ENCODE peak calls at places on chromosomes 1 and 21, in five cellular contexts. One of them, this sample, is unnamed.
A peak's percentile ranks its signal among the peaks of the same experiment; 100 is the strongest.

GRCh38 chr1:203888807-203889251 is 27.4 kb downstream of the SNRPE start:
- DNase-seq in kidney: no peak
- DNase-seq in uterus: no peak
- DNase-seq in NT2/D1: no peak
- DNase-seq in heart right ventricle: no peak
- DNase-seq in this sample: peak; percentile 77

GRCh38 chr1:80656011-80656627 is 1144.6 kb upstream of the ADGRL2 start:
- DNase-seq in NT2/D1: peak; percentile 39
- DNase-seq in kidney: no peak
- DNase-seq in heart right ventricle: no peak
- DNase-seq in uterus: no peak
- DNase-seq in this sample: peak; percentile 49

GRCh38 chr21:27954806-27955205 is 987.9 kb upstream of the ADAMTS5 start:
- DNase-seq in heart right ventricle: no peak
- DNase-seq in kidney: no peak
- DNase-seq in uterus: no peak
- DNase-seq in NT2/D1: peak; percentile 2
- DNase-seq in this sample: no peak

GRCh38 chr1:10704383-10704882 is 92.0 kb downstream of the CASZ1 start:
- DNase-seq in uterus: no peak
- DNase-seq in heart right ventricle: no peak
- DNase-seq in NT2/D1: no peak
- DNase-seq in kidney: peak; percentile 87
- DNase-seq in this sample: peak; percentile 67

GRCh38 chr1:246035060-246035531 is 472.0 kb downstream of the SMYD3 start:
- DNase-seq in kidney: no peak
- DNase-seq in heart right ventricle: no peak
- DNase-seq in uterus: no peak
- DNase-seq in NT2/D1: no peak
- DNase-seq in this sample: no peak

GRCh38 chr1:109971559-109971958 is 13.0 kb upstream of the AHCYL1 start:
- DNase-seq in uterus: no peak
- DNase-seq in NT2/D1: no peak
- DNase-seq in kidney: no peak
- DNase-seq in heart right ventricle: no peak
- DNase-seq in this sample: no peak

GRCh38 chr1:184379111-184379752 is 7.6 kb upstream of the C1orf21 start:
- DNase-seq in kidney: no peak
- DNase-seq in heart right ventricle: no peak
- DNase-seq in uterus: no peak
- DNase-seq in NT2/D1: peak; percentile 30
- DNase-seq in this sample: peak; percentile 10

GRCh38 chr1:170560681-170561285 is 28.8 kb downstream of the GORAB start:
- DNase-seq in heart right ventricle: no peak
- DNase-seq in uterus: no peak
- DNase-seq in NT2/D1: no peak
- DNase-seq in kidney: no peak
- DNase-seq in this sample: no peak

GRCh38 chr21:34186119-34186719 is 112.8 kb downstream of the MRPS6 start:
- DNase-seq in uterus: no peak
- DNase-seq in heart right ventricle: no peak
- DNase-seq in NT2/D1: no peak
- DNase-seq in kidney: no peak
- DNase-seq in this sample: no peak

GRCh38 chr1:57067863-57068262 is 102.0 kb upstream of the C8B start:
- DNase-seq in NT2/D1: no peak
- DNase-seq in kidney: no peak
- DNase-seq in heart right ventricle: peak; percentile 37
- DNase-seq in uterus: no peak
- DNase-seq in this sample: peak; percentile 10

GRCh38 chr1:236394905-236395779 is 1.1 kb downstream of the EDARADD start:
- DNase-seq in NT2/D1: peak; percentile 25
- DNase-seq in kidney: peak; percentile 81
- DNase-seq in heart right ventricle: no peak
- DNase-seq in uterus: no peak
- DNase-seq in this sample: peak; percentile 34

GRCh38 chr1:236397173-236397759 is 3.2 kb downstream of the EDARADD start:
- DNase-seq in uterus: no peak
- DNase-seq in heart right ventricle: no peak
- DNase-seq in NT2/D1: no peak
- DNase-seq in kidney: no peak
- DNase-seq in this sample: no peak

GRCh38 chr1:236398538-236398937 is 4.5 kb downstream of the EDARADD start:
- DNase-seq in uterus: no peak
- DNase-seq in heart right ventricle: no peak
- DNase-seq in NT2/D1: no peak
- DNase-seq in kidney: no peak
- DNase-seq in this sample: no peak

GRCh38 chr1:236395780-236396664 is 1.9 kb downstream of the EDARADD start:
- DNase-seq in NT2/D1: no peak
- DNase-seq in heart right ventricle: no peak
- DNase-seq in kidney: no peak
- DNase-seq in uterus: no peak
- DNase-seq in this sample: no peak

DNA sequence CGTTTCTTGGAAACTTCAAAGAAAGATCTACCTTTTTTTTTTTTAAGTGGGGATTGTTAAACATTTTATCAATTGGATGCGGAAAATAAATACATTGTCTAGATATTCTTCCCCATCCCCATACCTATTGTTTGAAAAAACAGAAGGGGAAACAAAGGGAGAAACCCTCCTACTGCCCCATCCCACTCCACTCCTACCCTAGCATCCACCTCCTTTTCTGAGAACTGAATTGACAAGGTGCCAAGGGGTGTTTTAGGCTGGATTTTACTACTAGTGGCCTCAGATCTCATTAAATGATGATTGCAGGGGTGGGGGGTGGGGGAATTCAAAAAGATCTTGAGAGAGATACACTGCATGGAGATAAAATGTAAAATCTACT is 2.6 kb downstream of the EDARADD start:
- DNase-seq in uterus: no peak
- DNase-seq in kidney: no peak
- DNase-seq in heart right ventricle: no peak
- DNase-seq in NT2/D1: no peak
- DNase-seq in this sample: no peak
- H3K4me3 ChIP-seq in uterus: no peak overlapping the region
- H3K4me3 ChIP-seq in kidney: no peak overlapping the region
- H3K4me3 ChIP-seq in heart right ventricle: no peak overlapping the region
- H3K4me3 ChIP-seq in NT2/D1: no peak overlapping the region
- H3K4me3 ChIP-seq in this sample: no peak overlapping the region

GRCh38 chr21:45939521-45940045 is 42.0 kb upstream of the COL6A1 start:
- DNase-seq in kidney: no peak
- DNase-seq in uterus: no peak
- DNase-seq in NT2/D1: no peak
- DNase-seq in heart right ventricle: no peak
- DNase-seq in this sample: no peak

GRCh38 chr21:45940091-45940490 is 41.5 kb upstream of the COL6A1 start:
- DNase-seq in uterus: no peak
- DNase-seq in kidney: no peak
- DNase-seq in NT2/D1: no peak
- DNase-seq in heart right ventricle: no peak
- DNase-seq in this sample: no peak

GRCh38 chr21:45938811-45939520 is 42.6 kb upstream of the COL6A1 start:
- DNase-seq in kidney: no peak
- DNase-seq in uterus: no peak
- DNase-seq in NT2/D1: no peak
- DNase-seq in heart right ventricle: no peak
- DNase-seq in this sample: no peak

GRCh38 chr21:45938453-45938755 is 43.2 kb upstream of the COL6A1 start:
- DNase-seq in NT2/D1: no peak
- DNase-seq in heart right ventricle: no peak
- DNase-seq in uterus: no peak
- DNase-seq in kidney: no peak
- DNase-seq in this sample: no peak

GRCh38 chr21:45937721-45938452 is 43.7 kb upstream of the COL6A1 start:
- DNase-seq in kidney: no peak
- DNase-seq in uterus: no peak
- DNase-seq in heart right ventricle: no peak
- DNase-seq in NT2/D1: no peak
- DNase-seq in this sample: no peak
- H3K9me3 ChIP-seq in kidney: peaks cover 2% of the 10 kb centered on the region
- H3K9me3 ChIP-seq in uterus: peaks cover 11% of the 10 kb centered on the region
- H3K9me3 ChIP-seq in heart right ventricle: no peaks in the 10 kb centered on the region
- H3K9me3 ChIP-seq in NT2/D1: peaks cover 66% of the 10 kb centered on the region
- H3K9me3 ChIP-seq in this sample: no peaks in the 10 kb centered on the region

GRCh38 chr1:228664399-228664914 is 70.8 kb upstream of the RHOU start:
- DNase-seq in NT2/D1: peak; percentile 82
- DNase-seq in kidney: no peak
- DNase-seq in uterus: peak; percentile 80
- DNase-seq in heart right ventricle: peak; percentile 75
- DNase-seq in this sample: peak; percentile 76
- H3K4me3 ChIP-seq in NT2/D1: no peak overlapping the region
- H3K4me3 ChIP-seq in kidney: no peak overlapping the region
- H3K4me3 ChIP-seq in uterus: no peak overlapping the region
- H3K4me3 ChIP-seq in heart right ventricle: no peak overlapping the region
- H3K4me3 ChIP-seq in this sample: no peak overlapping the region

GRCh38 chr1:49026230-49026811 is 249.6 kb upstream of the BEND5 start:
- DNase-seq in kidney: no peak
- DNase-seq in NT2/D1: no peak
- DNase-seq in uterus: no peak
- DNase-seq in heart right ventricle: no peak
- DNase-seq in this sample: no peak
- H3K9me3 ChIP-seq in kidney: peaks cover 2% of the 10 kb centered on the region
- H3K9me3 ChIP-seq in NT2/D1: peaks cover 19% of the 10 kb centered on the region
- H3K9me3 ChIP-seq in uterus: no peaks in the 10 kb centered on the region
- H3K9me3 ChIP-seq in heart right ventricle: no peaks in the 10 kb centered on the region
- H3K9me3 ChIP-seq in this sample: no peaks in the 10 kb centered on the region

GRCh38 chr1:54885237-54885679 is 1.7 kb downstream of the DHCR24 start:
- DNase-seq in NT2/D1: no peak
- DNase-seq in heart right ventricle: no peak
- DNase-seq in uterus: no peak
- DNase-seq in kidney: no peak
- DNase-seq in this sample: no peak
- H3K4me3 ChIP-seq in NT2/D1: peak overlapping the region; percentile 100
- H3K4me3 ChIP-seq in heart right ventricle: no peak overlapping the region
- H3K4me3 ChIP-seq in uterus: no peak overlapping the region
- H3K4me3 ChIP-seq in kidney: no peak overlapping the region
- H3K4me3 ChIP-seq in this sample: no peak overlapping the region

DNA sequence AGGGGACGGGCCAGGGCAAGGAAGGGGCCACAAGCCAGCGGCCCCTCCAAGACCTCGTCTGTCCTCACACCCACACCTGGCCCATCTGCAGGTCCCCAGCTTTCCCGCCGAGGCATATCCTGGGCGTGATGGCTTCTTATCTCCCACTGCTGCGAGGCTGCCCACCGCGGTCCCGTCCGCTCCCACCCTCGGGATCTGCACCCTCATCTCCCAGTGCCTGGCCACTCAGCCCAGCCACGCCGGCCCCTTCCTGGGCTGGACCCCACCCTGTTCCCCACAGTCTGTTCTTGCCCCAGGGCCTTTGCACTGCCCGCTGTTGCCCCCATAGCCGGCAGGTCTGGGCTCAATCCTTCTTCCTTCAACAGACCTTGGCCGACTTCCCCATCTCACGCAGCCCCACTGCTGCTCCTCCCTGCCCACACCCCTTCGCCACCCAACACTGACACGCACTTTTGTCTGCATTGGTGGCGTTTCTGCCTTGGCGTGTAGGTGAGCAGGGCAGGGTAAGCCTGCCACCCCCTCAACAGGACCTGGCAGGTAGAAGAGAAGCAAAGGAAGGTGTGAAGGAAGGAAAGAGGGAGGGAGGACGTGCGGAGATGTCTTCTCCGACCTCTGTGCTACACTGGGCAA is 4.4 kb upstream of the TTC34 start:
- DNase-seq in heart right ventricle: no peak
- DNase-seq in kidney: peak; percentile 56
- DNase-seq in NT2/D1: no peak
- DNase-seq in uterus: no peak
- DNase-seq in this sample: no peak
- H3K9me3 ChIP-seq in heart right ventricle: no peaks in the 10 kb centered on the region
- H3K9me3 ChIP-seq in kidney: no peaks in the 10 kb centered on the region
- H3K9me3 ChIP-seq in NT2/D1: no peaks in the 10 kb centered on the region
- H3K9me3 ChIP-seq in uterus: no peaks in the 10 kb centered on the region
- H3K9me3 ChIP-seq in this sample: no peaks in the 10 kb centered on the region

GRCh38 chr1:114079596-114080190 is 74.0 kb downstream of the SYT6 start:
- DNase-seq in heart right ventricle: no peak
- DNase-seq in kidney: no peak
- DNase-seq in NT2/D1: no peak
- DNase-seq in uterus: no peak
- DNase-seq in this sample: no peak
- H3K4me3 ChIP-seq in heart right ventricle: no peak overlapping the region
- H3K4me3 ChIP-seq in kidney: no peak overlapping the region
- H3K4me3 ChIP-seq in NT2/D1: no peak overlapping the region
- H3K4me3 ChIP-seq in uterus: no peak overlapping the region
- H3K4me3 ChIP-seq in this sample: no peak overlapping the region

DNA sequence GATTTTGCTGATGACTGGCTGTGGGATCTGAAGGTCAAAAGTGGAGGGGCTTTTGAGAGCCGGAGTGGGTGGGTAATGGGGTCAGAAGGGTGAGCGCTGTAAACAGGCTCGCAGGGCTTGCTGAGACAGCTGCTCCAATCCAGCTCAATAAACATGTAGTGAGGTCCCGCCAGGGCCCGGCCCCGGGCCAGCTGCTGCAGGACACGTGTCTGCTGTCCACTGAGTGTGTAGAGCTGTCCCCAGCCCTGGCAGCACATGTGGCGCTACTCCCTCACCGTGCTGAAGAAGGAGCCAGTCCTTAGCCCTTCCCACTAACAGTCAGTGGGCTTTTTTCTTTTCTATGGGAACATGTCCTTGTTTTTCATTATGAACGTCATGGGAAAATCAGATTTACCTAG is 78.9 kb upstream of the C1orf174 start:
- DNase-seq in NT2/D1: no peak
- DNase-seq in heart right ventricle: no peak
- DNase-seq in kidney: no peak
- DNase-seq in uterus: no peak
- DNase-seq in this sample: no peak
- H3K9me3 ChIP-seq in NT2/D1: no peaks in the 10 kb centered on the region
- H3K9me3 ChIP-seq in heart right ventricle: no peaks in the 10 kb centered on the region
- H3K9me3 ChIP-seq in kidney: no peaks in the 10 kb centered on the region
- H3K9me3 ChIP-seq in uterus: no peaks in the 10 kb centered on the region
- H3K9me3 ChIP-seq in this sample: no peaks in the 10 kb centered on the region